ENCODE peak calls at places on chromosomes 11 and 22, in seven cellular contexts. One of them, this sample, is unnamed.

GRCh38 chr11:126414615-126415014 is 59.1 kb downstream of the ST3GAL4 start:
- DNase-seq in neural crest cell: no peak
- DNase-seq in COR-L47: no peak
- DNase-seq in activated CD8-positive, alpha-beta memory T cell treated with anti-CD3 and anti-CD28 coated beads, Interleukin-2, amount 50 U/mL, for 4 hours: no peak
- DNase-seq in neuronal stem cell: no peak
- DNase-seq in pulmonary artery endothelial cell: no peak
- DNase-seq in AG04450: no peak
- DNase-seq in this sample: no peak

GRCh38 chr22:39543095-39543494 is 10.5 kb upstream of the RPS19BP1 start:
- DNase-seq in COR-L47: no peak
- DNase-seq in pulmonary artery endothelial cell: no peak
- DNase-seq in activated CD8-positive, alpha-beta memory T cell treated with anti-CD3 and anti-CD28 coated beads, Interleukin-2, amount 50 U/mL, for 4 hours: no peak
- DNase-seq in AG04450: no peak
- DNase-seq in neural crest cell: peak
- DNase-seq in neuronal stem cell: no peak
- DNase-seq in this sample: no peak

GRCh38 chr11:118263694-118264567 is at the start of gene MPZL2:
- DNase-seq in pulmonary artery endothelial cell: no peak
- DNase-seq in activated CD8-positive, alpha-beta memory T cell treated with anti-CD3 and anti-CD28 coated beads, Interleukin-2, amount 50 U/mL, for 4 hours: peak
- DNase-seq in AG04450: no peak
- DNase-seq in neuronal stem cell: peak
- DNase-seq in neural crest cell: no peak
- DNase-seq in COR-L47: no peak
- DNase-seq in this sample: peak

GRCh38 chr11:77211594-77212251 is 83.7 kb downstream of the MYO7A start:
- DNase-seq in neuronal stem cell: no peak
- DNase-seq in COR-L47: no peak
- DNase-seq in activated CD8-positive, alpha-beta memory T cell treated with anti-CD3 and anti-CD28 coated beads, Interleukin-2, amount 50 U/mL, for 4 hours: no peak
- DNase-seq in AG04450: no peak
- DNase-seq in pulmonary artery endothelial cell: no peak
- DNase-seq in neural crest cell: no peak
- DNase-seq in this sample: no peak

GRCh38 chr11:9858822-9859221 is 194.9 kb downstream of the SWAP70 start:
- DNase-seq in pulmonary artery endothelial cell: no peak
- DNase-seq in neural crest cell: no peak
- DNase-seq in neuronal stem cell: no peak
- DNase-seq in COR-L47: no peak
- DNase-seq in AG04450: no peak
- DNase-seq in activated CD8-positive, alpha-beta memory T cell treated with anti-CD3 and anti-CD28 coated beads, Interleukin-2, amount 50 U/mL, for 4 hours: no peak
- DNase-seq in this sample: no peak

GRCh38 chr11:70859180-70859579 is 393.2 kb downstream of the SHANK2 start:
- DNase-seq in pulmonary artery endothelial cell: no peak
- DNase-seq in neural crest cell: no peak
- DNase-seq in AG04450: no peak
- DNase-seq in neuronal stem cell: no peak
- DNase-seq in COR-L47: no peak
- DNase-seq in activated CD8-positive, alpha-beta memory T cell treated with anti-CD3 and anti-CD28 coated beads, Interleukin-2, amount 50 U/mL, for 4 hours: no peak
- DNase-seq in this sample: no peak

GRCh38 chr11:32006799-32007388 is 84.0 kb upstream of the RCN1 start:
- DNase-seq in neuronal stem cell: peak
- DNase-seq in AG04450: peak
- DNase-seq in pulmonary artery endothelial cell: peak
- DNase-seq in neural crest cell: peak
- DNase-seq in activated CD8-positive, alpha-beta memory T cell treated with anti-CD3 and anti-CD28 coated beads, Interleukin-2, amount 50 U/mL, for 4 hours: no peak
- DNase-seq in COR-L47: peak
- DNase-seq in this sample: peak

GRCh38 chr11:86952221-86952875 is 2.8 kb downstream of the FZD4 start:
- DNase-seq in COR-L47: no peak
- DNase-seq in activated CD8-positive, alpha-beta memory T cell treated with anti-CD3 and anti-CD28 coated beads, Interleukin-2, amount 50 U/mL, for 4 hours: no peak
- DNase-seq in neural crest cell: no peak
- DNase-seq in pulmonary artery endothelial cell: no peak
- DNase-seq in AG04450: no peak
- DNase-seq in neuronal stem cell: no peak
- DNase-seq in this sample: no peak

GRCh38 chr11:9692696-9693095 is 28.8 kb downstream of the SWAP70 start:
- DNase-seq in COR-L47: no peak
- DNase-seq in neuronal stem cell: no peak
- DNase-seq in pulmonary artery endothelial cell: no peak
- DNase-seq in activated CD8-positive, alpha-beta memory T cell treated with anti-CD3 and anti-CD28 coated beads, Interleukin-2, amount 50 U/mL, for 4 hours: no peak
- DNase-seq in AG04450: no peak
- DNase-seq in neural crest cell: no peak
- DNase-seq in this sample: no peak

GRCh38 chr11:94822080-94822479 is 53.9 kb downstream of the AMOTL1 start:
- DNase-seq in neural crest cell: no peak
- DNase-seq in AG04450: no peak
- DNase-seq in COR-L47: no peak
- DNase-seq in neuronal stem cell: no peak
- DNase-seq in pulmonary artery endothelial cell: no peak
- DNase-seq in activated CD8-positive, alpha-beta memory T cell treated with anti-CD3 and anti-CD28 coated beads, Interleukin-2, amount 50 U/mL, for 4 hours: no peak
- DNase-seq in this sample: no peak

GRCh38 chr22:45546333-45547015 is 43.8 kb downstream of the FBLN1 start:
- DNase-seq in activated CD8-positive, alpha-beta memory T cell treated with anti-CD3 and anti-CD28 coated beads, Interleukin-2, amount 50 U/mL, for 4 hours: no peak
- DNase-seq in pulmonary artery endothelial cell: no peak
- DNase-seq in neuronal stem cell: no peak
- DNase-seq in AG04450: no peak
- DNase-seq in neural crest cell: no peak
- DNase-seq in COR-L47: no peak
- DNase-seq in this sample: no peak

GRCh38 chr11:74169736-74170458 is 905 bp downstream of the C2CD3 start:
- DNase-seq in AG04450: no peak
- DNase-seq in COR-L47: no peak
- DNase-seq in activated CD8-positive, alpha-beta memory T cell treated with anti-CD3 and anti-CD28 coated beads, Interleukin-2, amount 50 U/mL, for 4 hours: no peak
- DNase-seq in neuronal stem cell: no peak
- DNase-seq in pulmonary artery endothelial cell: no peak
- DNase-seq in neural crest cell: no peak
- DNase-seq in this sample: no peak

GRCh38 chr11:111697910-111698309 is 68.3 kb downstream of the PPP2R1B start:
- DNase-seq in pulmonary artery endothelial cell: no peak
- DNase-seq in activated CD8-positive, alpha-beta memory T cell treated with anti-CD3 and anti-CD28 coated beads, Interleukin-2, amount 50 U/mL, for 4 hours: no peak
- DNase-seq in COR-L47: no peak
- DNase-seq in AG04450: no peak
- DNase-seq in neural crest cell: no peak
- DNase-seq in neuronal stem cell: no peak
- DNase-seq in this sample: no peak

GRCh38 chr22:22753526-22754267 is 109.3 kb downstream of the GGTLC2 start:
- DNase-seq in AG04450: no peak
- DNase-seq in pulmonary artery endothelial cell: no peak
- DNase-seq in neuronal stem cell: peak
- DNase-seq in activated CD8-positive, alpha-beta memory T cell treated with anti-CD3 and anti-CD28 coated beads, Interleukin-2, amount 50 U/mL, for 4 hours: peak
- DNase-seq in COR-L47: peak
- DNase-seq in neural crest cell: peak
- DNase-seq in this sample: peak